ENCODE peak calls at places on chromosome X, in ten cellular contexts. G, A, U, M, E, I, V, L, O and F are unnamed samples.

GRCh38 chrX:9227276-9227675 is 193.3 kb upstream of the FAM9B start:
- DNase-seq in G (no peak), A (no peak), U (no peak), M (no peak), E (no peak), I (peak), V (no peak), L (no peak), O (no peak), F (no peak)

GRCh38 chrX:23742174-23742692 is 843 bp downstream of the ACOT9 start:
- DNase-seq in G (no peak), A (peak), U (no peak), M (peak), E (peak), I (peak), V (no peak), L (peak), O (no peak), F (peak)

GRCh38 chrX:103236296-103236695 is 18.7 kb downstream of the TCEAL8 start:
- DNase-seq in G (no peak), A (no peak), U (no peak), M (no peak), E (no peak), I (no peak), V (no peak), L (no peak), O (no peak), F (no peak)

GRCh38 chrX:19372170-19373033 is 28.7 kb downstream of the PDHA1 start:
- DNase-seq in G (no peak), A (peak), U (peak), M (peak), E (peak), I (peak), V (peak), L (peak), O (peak), F (peak)

GRCh38 chrX:133999013-133999705 is 13.8 kb upstream of the GPC3 start:
- DNase-seq in G (no peak), A (no peak), U (no peak), M (no peak), E (peak), I (no peak), V (no peak), L (no peak), O (no peak), F (no peak)

GRCh38 chrX:13468096-13468495 is 101.3 kb upstream of the EGFL6 start:
- DNase-seq in G (no peak), A (no peak), U (no peak), M (no peak), E (no peak), I (no peak), V (no peak), L (no peak), O (no peak), F (no peak)

GRCh38 chrX:108304210-108304609 is 134.0 kb downstream of the COL4A6 start:
- DNase-seq in G (no peak), A (peak), U (no peak), M (no peak), E (no peak), I (no peak), V (no peak), L (no peak), O (no peak), F (peak)

GRCh38 chrX:68193786-68194185 is 239.5 kb downstream of the OPHN1 start:
- DNase-seq in G (no peak), A (no peak), U (no peak), M (no peak), E (no peak), I (no peak), V (no peak), L (no peak), O (no peak), F (no peak)